ENCODE peak calls at places on chromosomes 7 and 10, in four cellular contexts. Y, X, I and C are unnamed samples.

GRCh38 chr10:72079356-72079755 is 9.0 kb downstream of the SPOCK2 start:
- DNase-seq in Y (no peak), X (no peak), I (no peak), C (no peak)

GRCh38 chr10:6491841-6492609 is 88.1 kb downstream of the PRKCQ start:
- DNase-seq in X (no peak), I (no peak), Y (no peak), C (no peak)

GRCh38 chr7:69599879-69600764 is 1.8 kb downstream of the AUTS2 start:
- DNase-seq in X (no peak), Y (no peak), I (no peak), C (no peak)

GRCh38 chr7:96127746-96128145 is 194.2 kb downstream of the SLC25A13 start:
- DNase-seq in X (no peak), I (no peak), Y (no peak), C (no peak)

GRCh38 chr10:124020871-124021823 is 72.3 kb downstream of the CHST15 start:
- DNase-seq in Y (no peak), I (no peak), X (no peak), C (no peak)

GRCh38 chr10:43424431-43424830 is 12.5 kb upstream of the ZNF487 start:
- DNase-seq in X (no peak), Y (no peak), I (no peak), C (no peak)

GRCh38 chr10:77406764-77407430 is 230.7 kb downstream of the KCNMA1 start:
- DNase-seq in Y (no peak), I (no peak), X (no peak), C (no peak)

GRCh38 chr10:4839353-4839752 is 13.3 kb downstream of the AKR1E2 start:
- DNase-seq in I (no peak), X (peak), Y (no peak), C (no peak)

GRCh38 chr7:79823246-79823951 is 311.2 kb upstream of the GNAI1 start:
- DNase-seq in X (no peak), Y (no peak), I (no peak), C (peak)

GRCh38 chr7:30655096-30655970 is 26.9 kb downstream of the CRHR2 start:
- DNase-seq in Y (no peak), I (no peak), X (no peak), C (no peak)

GRCh38 chr10:71708301-71708703 is 11.3 kb downstream of the C10orf105 start:
- DNase-seq in I (peak), Y (peak), X (peak), C (no peak)

GRCh38 chr10:74852406-74852805 is 26.0 kb downstream of the KAT6B start:
- DNase-seq in I (no peak), Y (no peak), X (no peak), C (no peak)

GRCh38 chr10:121365566-121365965 is 232.7 kb downstream of the FGFR2 start:
- DNase-seq in X (no peak), I (no peak), Y (no peak), C (no peak)

GRCh38 chr7:122803323-122803722 is 82.9 kb downstream of the CADPS2 start:
- DNase-seq in X (peak), I (no peak), Y (no peak), C (no peak)

GRCh38 chr7:151821226-151821625 is 55.7 kb downstream of the PRKAG2 start:
- DNase-seq in Y (no peak), I (no peak), X (no peak), C (no peak)

GRCh38 chr7:94087664-94088352 is 83.7 kb upstream of the BET1 start:
- DNase-seq in X (peak), I (peak), Y (peak), C (peak)

GRCh38 chr7:20958474-20958873 is 171.8 kb upstream of the SP8 start:
- DNase-seq in X (no peak), Y (no peak), I (no peak), C (no peak)

GRCh38 chr7:83655951-83656556 is 7.1 kb upstream of the SEMA3E start:
- DNase-seq in I (no peak), X (peak), Y (peak), C (peak)

GRCh38 chr7:55895021-55895420 is 7.8 kb downstream of the ZNF713 start:
- DNase-seq in I (no peak), Y (no peak), X (no peak), C (no peak)

GRCh38 chr7:157411580-157411979 is 74.8 kb downstream of the DNAJB6 start:
- DNase-seq in I (peak), X (no peak), Y (no peak), C (no peak)

GRCh38 chr10:75530337-75530736 is 98.9 kb downstream of the LRMDA start:
- DNase-seq in I (no peak), X (no peak), Y (peak), C (no peak)

GRCh38 chr7:140049339-140050024 is 13.3 kb downstream of the PARP12 start:
- DNase-seq in I (no peak), Y (no peak), X (peak), C (no peak)

GRCh38 chr7:130231792-130232191 is 24.1 kb downstream of the SSMEM1 start:
- DNase-seq in Y (no peak), I (no peak), X (no peak), C (no peak)

GRCh38 chr7:18555120-18555519 is 59.6 kb downstream of the HDAC9 start:
- DNase-seq in Y (no peak), I (no peak), X (no peak), C (peak)

GRCh38 chr7:49243521-49243920 is 319.2 kb downstream of the CDC14C start:
- DNase-seq in I (no peak), Y (no peak), X (no peak), C (no peak)

GRCh38 chr7:16189026-16189715 is 232.2 kb downstream of the CRPPA start:
- DNase-seq in I (no peak), Y (no peak), X (no peak), C (peak)

GRCh38 chr7:32937344-32938174 is 19.7 kb upstream of the FKBP9 start:
- DNase-seq in X (peak), Y (no peak), I (peak), C (peak)

GRCh38 chr7:47119408-47119807 is 462.5 kb downstream of the TNS3 start:
- DNase-seq in Y (no peak), I (no peak), X (no peak), C (no peak)

GRCh38 chr7:132380065-132380464 is 196.2 kb downstream of the PLXNA4 start:
- DNase-seq in X (peak), I (no peak), Y (no peak), C (no peak)

GRCh38 chr7:106176414-106177294 is 64.5 kb upstream of the SYPL1 start:
- DNase-seq in Y (peak), X (peak), I (peak), C (peak)

GRCh38 chr7:24152907-24153513 is 131.0 kb upstream of the NPY start:
- DNase-seq in I (no peak), X (no peak), Y (no peak), C (no peak)
- TF ChIP-seq MAFK in I (no peak), X (no peak), Y (no peak), C (no peak)

GRCh38 chr10:48458662-48459048 is 146.2 kb downstream of the ARHGAP22 start:
- DNase-seq in X (no peak), I (no peak), Y (no peak), C (no peak)
- TF ChIP-seq SMC3 in X (no peak), I (no peak), Y (no peak), C (no peak)

DNA sequence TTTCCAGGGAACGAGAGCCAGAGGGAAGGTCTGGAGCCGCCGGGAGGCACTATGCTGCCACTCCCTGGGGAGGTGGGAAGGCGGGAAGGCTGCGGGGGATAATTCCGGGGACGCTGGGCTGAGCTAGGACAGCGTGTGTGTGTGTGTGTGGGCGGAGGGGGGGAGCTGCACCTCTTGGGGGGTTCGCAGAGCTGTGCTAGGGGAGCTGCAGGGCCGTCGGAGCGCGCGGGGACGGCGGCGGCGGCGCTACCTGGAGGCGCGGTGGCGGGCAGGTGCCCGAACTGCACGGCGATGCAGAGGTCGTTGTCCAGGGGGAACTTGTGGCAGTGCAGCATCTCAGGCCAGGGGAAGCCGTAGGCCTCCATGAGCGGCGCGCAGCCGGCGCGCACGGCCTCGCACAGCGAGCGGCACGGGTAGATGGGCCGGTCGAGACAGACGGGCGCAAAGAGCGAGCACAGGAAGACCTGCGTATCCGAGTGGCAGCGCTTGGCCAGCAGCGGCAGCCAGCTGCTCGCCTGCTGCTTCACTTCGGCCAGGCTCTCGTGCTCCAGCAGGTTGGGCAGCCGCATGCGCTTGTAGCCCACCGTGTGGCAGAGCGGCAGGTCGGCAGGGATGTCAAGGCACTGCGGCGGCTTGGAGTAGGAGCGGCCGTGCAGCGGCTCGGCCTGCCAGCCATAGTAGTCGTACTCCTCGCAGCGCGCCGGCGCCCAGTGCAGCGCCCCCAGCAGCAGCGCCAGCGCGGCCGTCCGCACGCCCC is 566 bp downstream of the SFRP5 start:
- DNase-seq in X (no peak), I (no peak), Y (peak), C (peak)
- TF ChIP-seq MAFK in X (no peak), I (no peak), Y (no peak), C (no peak)

GRCh38 chr7:29335188-29336083 is 140.9 kb downstream of the CHN2 start:
- DNase-seq in X (no peak), I (no peak), Y (no peak), C (no peak)

GRCh38 chr7:29336851-29337627 is 142.5 kb downstream of the CHN2 start:
- DNase-seq in X (peak), I (no peak), Y (no peak), C (no peak)

GRCh38 chr7:29341156-29341555 is 146.6 kb downstream of the CHN2 start:
- DNase-seq in X (no peak), Y (no peak), I (no peak), C (no peak)

GRCh38 chr7:29340691-29341090 is 146.1 kb downstream of the CHN2 start:
- DNase-seq in I (no peak), Y (no peak), X (no peak), C (no peak)

DNA sequence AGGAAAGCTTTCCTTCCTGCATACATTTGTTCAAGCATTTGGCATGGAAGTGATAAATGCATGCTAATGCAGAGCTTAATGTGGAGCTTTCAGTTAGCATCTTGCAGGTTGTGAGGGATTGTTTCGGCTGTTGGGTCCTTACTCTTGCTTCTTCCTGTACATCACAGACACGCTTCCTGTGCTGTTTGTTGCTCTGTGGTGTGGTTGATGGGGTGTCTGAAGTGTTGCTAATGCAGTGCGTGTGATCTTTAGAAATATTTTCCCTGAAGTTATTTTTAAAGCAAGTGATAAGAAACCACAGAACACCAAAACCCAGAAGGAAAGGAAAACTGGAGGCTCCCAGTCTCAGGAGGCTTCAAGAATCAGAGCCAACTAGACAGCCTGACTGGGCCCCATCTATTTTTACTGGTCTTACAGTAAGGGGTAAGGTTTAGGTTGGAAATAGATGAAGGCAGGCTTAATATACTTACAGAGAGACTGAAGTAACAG is 143.1 kb downstream of the CHN2 start:
- DNase-seq in I (no peak), Y (no peak), X (no peak), C (no peak)
- TF ChIP-seq SMC3 in I (no peak), Y (no peak), X (no peak), C (no peak)

GRCh38 chr7:85074016-85074415 is 112.8 kb downstream of the SEMA3D start:
- DNase-seq in Y (no peak), X (no peak), I (no peak), C (peak)
- TF ChIP-seq MAFK in Y (no peak), X (no peak), I (no peak), C (no peak)

GRCh38 chr10:92573798-92574544 is at the start of gene IDE:
- DNase-seq in Y (peak), I (peak), X (peak), C (peak)
- TF ChIP-seq SMC3 in Y (peak), I (peak), X (no peak), C (peak)

GRCh38 chr10:109358325-109358724 is 565.0 kb downstream of the XPNPEP1 start:
- DNase-seq in Y (no peak), I (no peak), X (no peak), C (no peak)
- TF ChIP-seq MAFK in Y (no peak), I (no peak), X (no peak), C (no peak)